ENCODE peak calls at places on chromosomes 5 and 9, in six cellular contexts. A, R, P, Q, W and H are unnamed samples.

GRCh38 chr5:98968056-98968564 is 39.3 kb upstream of the CHD1 start:
- DNase-seq in R (no peak), W (no peak), Q (no peak), P (no peak), A (no peak), H (no peak)

GRCh38 chr5:34709861-34710673 is 53.9 kb downstream of the RAI14 start:
- DNase-seq in P (peak), A (no peak), R (no peak), W (no peak), Q (peak), H (peak)

GRCh38 chr5:32172908-32173393 is 1.2 kb downstream of the GOLPH3 start:
- DNase-seq in P (no peak), Q (no peak), A (no peak), R (no peak), W (peak), H (no peak)

GRCh38 chr9:96236854-96237545 is 65.0 kb downstream of the HSD17B3 start:
- DNase-seq in W (no peak), P (no peak), Q (no peak), R (no peak), A (no peak), H (no peak)

GRCh38 chr9:129554649-129555048 is 66.3 kb downstream of the C9orf50 start:
- DNase-seq in P (no peak), A (no peak), Q (no peak), R (no peak), W (peak), H (no peak)

GRCh38 chr5:73774924-73775323 is 148.9 kb downstream of the ARHGEF28 start:
- DNase-seq in W (no peak), R (no peak), A (no peak), Q (no peak), P (no peak), H (no peak)

GRCh38 chr5:177490992-177491391 is 6.4 kb downstream of the PDLIM7 start:
- DNase-seq in A (no peak), P (no peak), Q (no peak), R (no peak), W (no peak), H (no peak)

GRCh38 chr5:11903614-11904269 is 504 bp downstream of the CTNND2 start:
- DNase-seq in W (peak), P (no peak), Q (no peak), R (no peak), A (peak), H (no peak)

GRCh38 chr5:153543959-153544470 is 53.5 kb downstream of the GRIA1 start:
- DNase-seq in Q (no peak), P (peak), A (no peak), R (no peak), W (no peak), H (no peak)

GRCh38 chr5:119521232-119521631 is 68.9 kb downstream of the HSD17B4 start:
- DNase-seq in R (no peak), W (no peak), Q (no peak), P (no peak), A (no peak), H (no peak)

GRCh38 chr5:140631831-140632365 is 1.1 kb downstream of the CD14 start:
- DNase-seq in P (no peak), A (peak), R (no peak), W (no peak), Q (no peak), H (no peak)

GRCh38 chr5:116442095-116442534 is 132.5 kb downstream of the SEMA6A start:
- DNase-seq in W (peak), Q (peak), A (no peak), R (no peak), P (peak), H (peak)

GRCh38 chr5:37557734-37558293 is 178.7 kb downstream of the WDR70 start:
- DNase-seq in Q (no peak), W (no peak), R (no peak), A (peak), P (no peak), H (no peak)

GRCh38 chr5:134541736-134542376 is 16.4 kb downstream of the JADE2 start:
- DNase-seq in W (no peak), Q (no peak), P (peak), A (no peak), R (no peak), H (no peak)

GRCh38 chr5:150295741-150296486 is 6.3 kb upstream of the CAMK2A start:
- DNase-seq in Q (no peak), W (no peak), R (no peak), A (no peak), P (no peak), H (no peak)

GRCh38 chr9:106479679-106480078 is 383.3 kb upstream of the ZNF462 start:
- DNase-seq in W (no peak), Q (no peak), A (no peak), P (no peak), R (no peak), H (no peak)

GRCh38 chr9:137055385-137056364 is 1.8 kb upstream of the ENTPD2 start:
- DNase-seq in P (peak), Q (no peak), A (no peak), W (no peak), R (no peak), H (no peak)

GRCh38 chr5:116454417-116454927 is 120.2 kb downstream of the SEMA6A start:
- DNase-seq in A (peak), W (no peak), P (peak), Q (peak), R (no peak), H (no peak)

GRCh38 chr9:114371986-114372917 is 15.5 kb downstream of the AKNA start:
- DNase-seq in Q (peak), P (no peak), A (peak), R (no peak), W (no peak), H (peak)